ENCODE peak calls at places on chromosome 18, in four cellular contexts. G is epithelial cell of esophagus, V is neural crest cell, U is heart right ventricle. C is an unnamed sample.

GRCh38 chr18:13527730-13528129 is 198.6 kb downstream of the FAM210A start:
- DNase-seq in V (no peak), G (no peak), U (no peak), C (no peak)

GRCh38 chr18:59419386-59419785 is 60.3 kb upstream of the LMAN1 start:
- DNase-seq in G (no peak), U (no peak), V (no peak), C (no peak)

GRCh38 chr18:13616041-13616440 is 110.3 kb downstream of the FAM210A start:
- DNase-seq in G (no peak), V (no peak), U (no peak), C (no peak)

GRCh38 chr18:79617521-79618500 is 61.8 kb upstream of the CTDP1 start:
- DNase-seq in V (no peak), G (no peak), U (no peak), C (no peak)

GRCh38 chr18:35749701-35750100 is 168.2 kb downstream of the GALNT1 start:
- DNase-seq in U (no peak), V (no peak), G (peak), C (no peak)

GRCh38 chr18:24766376-24766775 is 305.9 kb downstream of the HRH4 start:
- DNase-seq in G (no peak), U (no peak), V (no peak), C (no peak)

GRCh38 chr18:4004176-4004829 is 450.8 kb downstream of the DLGAP1 start:
- DNase-seq in V (no peak), U (no peak), G (peak), C (no peak)

GRCh38 chr18:45715212-45715780 is 8.7 kb upstream of the SLC14A1 start:
- DNase-seq in U (no peak), G (no peak), V (no peak), C (no peak)

GRCh38 chr18:12990128-12990485 is 1.1 kb upstream of the CEP192 start:
- DNase-seq in G (no peak), V (no peak), U (no peak), C (no peak)

GRCh38 chr18:34031810-34032209 is 192.9 kb downstream of the NOL4 start:
- DNase-seq in G (peak), V (no peak), U (no peak), C (no peak)

GRCh38 chr18:56873441-56874140 is 222.4 kb downstream of the WDR7 start:
- DNase-seq in G (peak), U (no peak), V (peak), C (no peak)

GRCh38 chr18:47399475-47399874 is 148.0 kb upstream of the SKOR2 start:
- DNase-seq in V (no peak), U (no peak), G (no peak), C (no peak)

GRCh38 chr18:47397671-47398319 is 146.3 kb upstream of the SKOR2 start:
- DNase-seq in U (no peak), G (no peak), V (peak), C (no peak)
- TF ChIP-seq CTCF in U (no peak), G (no peak), V (peak), C (peak)

GRCh38 chr18:499351-500229 is 911 bp downstream of the COLEC12 start:
- DNase-seq in U (no peak), G (no peak), V (peak), C (peak)
- TF ChIP-seq CTCF in U (no peak), G (no peak), V (no peak), C (no peak)

GRCh38 chr18:49894827-49895226 is 81.5 kb upstream of the ACAA2 start:
- DNase-seq in V (no peak), G (no peak), U (no peak), C (no peak)

GRCh38 chr18:49901862-49902340 is 88.6 kb upstream of the ACAA2 start:
- DNase-seq in U (no peak), V (no peak), G (peak), C (no peak)

GRCh38 chr18:49898421-49898820 is 85.1 kb upstream of the ACAA2 start:
- DNase-seq in U (peak), V (peak), G (peak), C (no peak)

GRCh38 chr18:49904871-49905555 is 91.7 kb upstream of the ACAA2 start:
- DNase-seq in U (no peak), V (no peak), G (no peak), C (no peak)

DNA sequence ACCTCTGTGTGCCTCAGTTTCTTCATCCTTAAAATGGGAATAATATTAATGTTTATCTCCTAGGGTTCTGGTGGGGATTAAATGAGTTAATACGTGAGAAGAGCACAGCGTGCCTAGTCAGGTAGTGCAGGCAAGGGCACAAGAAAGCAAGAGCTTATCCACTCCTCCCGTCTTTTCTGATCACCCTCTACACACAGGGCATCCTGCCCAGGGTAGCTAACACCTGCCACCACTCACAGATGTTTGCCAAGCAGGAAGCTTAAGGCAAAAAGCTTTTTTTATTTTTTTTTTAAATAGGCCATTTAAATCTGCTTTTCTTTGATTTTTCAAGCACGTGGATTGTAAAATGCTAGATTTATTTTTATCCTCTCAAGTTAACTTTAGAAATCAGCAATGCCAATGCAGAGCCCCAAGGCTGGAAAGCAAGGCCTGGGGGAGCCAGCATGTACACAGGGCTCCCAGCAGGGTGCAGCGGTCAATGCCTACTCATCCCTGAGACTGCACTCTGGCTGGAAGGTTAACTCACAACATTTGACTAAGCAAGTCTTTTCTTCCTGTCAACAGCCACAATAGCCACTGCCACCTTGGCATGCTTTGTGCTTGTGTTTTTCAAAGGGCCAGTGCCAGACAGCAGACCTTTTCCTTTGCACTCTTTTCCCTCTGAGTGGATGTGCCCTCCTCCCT is 86.5 kb upstream of the ACAA2 start:
- DNase-seq in U (no peak), G (no peak), V (no peak), C (no peak)
- TF ChIP-seq CTCF in U (no peak), G (no peak), V (peak), C (peak)

DNA sequence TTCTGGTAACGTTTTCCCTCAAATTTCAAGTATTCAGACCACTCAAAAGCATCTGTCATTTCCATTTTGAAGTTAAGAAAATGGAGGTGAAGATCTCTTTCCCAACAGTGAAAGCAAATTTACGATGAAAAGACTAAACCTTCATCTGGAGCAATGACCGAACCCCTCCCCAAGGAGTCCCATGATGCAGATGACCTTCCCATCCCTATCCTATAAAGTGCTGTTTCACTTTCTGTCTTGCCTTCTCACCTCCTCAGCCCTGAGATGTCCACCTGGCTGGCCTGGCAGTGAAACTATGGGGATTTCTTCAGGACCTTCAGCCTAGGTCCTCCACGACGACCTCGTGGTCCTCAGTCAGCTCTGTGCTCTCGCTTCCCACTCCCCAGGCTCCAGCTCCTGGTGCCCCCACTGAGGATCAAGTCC is 925 bp upstream of the NPC1 start:
- DNase-seq in U (no peak), G (no peak), V (no peak), C (no peak)
- TF ChIP-seq CTCF in U (no peak), G (no peak), V (peak), C (no peak)

GRCh38 chr18:75041586-75041985 is 167.4 kb downstream of the PTGR3 start:
- DNase-seq in V (no peak), G (peak), U (no peak), C (no peak)
- TF ChIP-seq CTCF in V (peak), G (peak), U (no peak), C (peak)

DNA sequence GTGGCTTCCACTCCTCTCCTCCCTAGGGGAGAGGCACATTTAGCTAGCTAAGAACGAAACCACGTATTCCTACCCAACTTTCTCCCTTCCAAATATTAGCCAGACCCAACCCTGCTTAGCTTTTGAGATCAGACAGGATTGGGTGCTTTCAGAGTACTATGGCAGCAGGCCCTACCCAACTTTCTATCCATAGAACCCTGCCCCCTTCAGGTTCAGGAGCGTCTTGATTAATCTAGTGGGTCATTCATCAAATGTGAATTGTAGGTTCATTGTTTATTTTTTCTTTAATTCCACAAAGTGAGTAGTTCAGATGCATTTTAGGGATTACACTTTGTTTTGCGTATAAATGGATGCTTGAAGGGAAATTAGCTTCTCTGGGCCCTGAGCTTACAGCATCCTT is 188.3 kb downstream of the MIB1 start:
- DNase-seq in G (no peak), V (no peak), U (no peak), C (no peak)
- TF ChIP-seq CTCF in G (no peak), V (no peak), U (no peak), C (no peak)

DNA sequence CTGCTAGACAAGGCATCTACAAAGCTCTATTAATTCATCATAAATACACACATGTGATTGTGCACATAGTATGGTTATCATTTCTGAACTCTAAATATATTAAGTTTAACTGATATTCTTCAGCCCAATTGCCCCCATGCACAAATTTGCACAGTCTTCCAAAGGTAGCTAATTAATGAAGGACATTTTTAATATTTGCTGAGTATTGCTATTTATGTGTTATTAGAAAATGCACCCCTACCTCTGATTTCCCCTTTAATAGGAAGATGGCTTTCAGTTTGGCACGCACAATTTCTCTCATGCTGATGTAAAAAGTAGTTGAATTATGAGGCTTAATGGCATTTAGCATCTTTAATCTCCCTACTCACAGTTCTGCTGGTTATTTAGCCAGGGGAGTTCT is 242.1 kb downstream of the DCC start:
- DNase-seq in V (no peak), G (no peak), U (no peak), C (no peak)
- TF ChIP-seq CTCF in V (no peak), G (no peak), U (no peak), C (no peak)

DNA sequence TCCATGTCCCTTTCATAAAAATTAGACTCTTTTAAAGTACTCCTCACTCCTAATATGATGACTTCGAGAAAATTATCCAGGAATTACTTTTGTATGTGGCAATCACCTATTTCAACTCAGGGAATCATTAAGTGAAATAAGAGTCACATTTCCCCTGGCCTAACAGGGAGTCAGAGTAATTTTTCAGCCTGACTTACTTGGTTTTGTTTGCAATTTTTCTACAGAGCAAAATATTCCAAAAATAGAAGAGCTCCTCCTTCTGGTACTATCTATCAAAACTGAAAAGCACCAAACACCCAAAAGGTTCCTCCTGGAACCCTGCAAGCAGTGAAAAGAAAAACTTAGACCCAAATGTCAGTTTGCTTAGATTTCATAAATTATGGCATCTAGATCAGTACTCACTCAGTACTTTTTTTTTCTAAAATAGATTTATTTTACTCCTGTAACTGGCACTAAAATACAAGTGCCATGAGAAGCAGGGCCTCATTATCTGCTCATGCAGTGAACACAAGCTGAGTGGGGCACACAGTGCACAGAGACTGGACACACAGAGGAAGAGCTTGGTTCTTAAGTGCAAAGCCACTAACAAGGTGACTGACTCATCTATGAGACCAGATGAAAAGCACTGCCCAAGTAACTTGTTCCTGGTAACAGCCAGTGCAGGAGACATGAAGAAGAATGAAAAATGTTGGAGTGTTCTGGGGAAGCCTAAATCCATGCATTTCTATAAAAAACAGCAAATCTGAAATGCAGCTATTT is 28.7 kb downstream of the ACAA2 start:
- DNase-seq in U (no peak), G (peak), V (no peak), C (no peak)
- TF ChIP-seq CTCF in U (no peak), G (peak), V (peak), C (peak)

GRCh38 chr18:42052137-42052708 is 97.2 kb downstream of the PIK3C3 start:
- DNase-seq in G (no peak), V (no peak), U (no peak), C (no peak)
- TF ChIP-seq CTCF in G (peak), V (peak), U (no peak), C (peak)

DNA sequence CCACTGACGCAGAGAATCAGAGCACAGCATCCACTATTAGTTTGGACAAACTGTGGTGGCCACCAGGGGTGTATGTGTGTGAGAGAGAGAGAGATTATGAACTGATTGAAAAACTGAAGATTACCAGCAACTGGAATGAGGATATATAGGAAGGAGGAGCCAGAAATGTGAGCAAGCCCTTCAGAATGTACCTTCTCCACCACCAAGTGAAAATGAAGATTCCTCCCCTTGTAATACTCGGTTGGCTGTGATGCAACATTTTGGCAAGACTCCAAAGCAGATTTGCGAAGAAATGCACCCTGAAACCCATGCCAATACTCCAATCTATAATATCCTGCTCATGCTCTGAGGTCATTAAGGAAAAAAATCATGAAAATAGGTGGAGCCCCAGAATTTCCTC is 121.2 kb upstream of the SLC35G4 start:
- DNase-seq in V (no peak), G (peak), U (no peak), C (no peak)
- TF ChIP-seq CTCF in V (no peak), G (no peak), U (no peak), C (no peak)